ENCODE peak calls at places on chromosomes 6 and 20, in seven cellular contexts. E is stimulated activated CD4-positive, alpha-beta T cell treated with anti-CD3 and anti-CD28 coated beads, TNF-alpha, amount 100 ng/mL, for 1 hour; K is AG08395; O is iris pigment epithelial cell; N is Calu3; I is NCI-H1048; J is AML-193. Z is an unnamed sample.

GRCh38 chr20:771741-772464 is 3.6 kb upstream of the SLC52A3 start:
- DNase-seq in I (no peak), N (no peak), J (no peak), K (no peak), E (no peak), O (no peak), Z (no peak)

GRCh38 chr6:121263742-121264141 is 70.5 kb downstream of the TBC1D32 start:
- DNase-seq in E (no peak), O (no peak), N (no peak), J (no peak), K (no peak), I (no peak), Z (no peak)

GRCh38 chr6:79269877-79270276 is 35.4 kb upstream of the HMGN3 start:
- DNase-seq in I (no peak), J (no peak), N (no peak), K (peak; percentile 81), O (peak; percentile 86), E (no peak), Z (peak; percentile 4)

GRCh38 chr20:53500651-53501050 is 93.0 kb downstream of the ZNF217 start:
- DNase-seq in I (no peak), K (no peak), J (no peak), E (no peak), O (no peak), N (no peak), Z (no peak)

GRCh38 chr6:136745300-136745699 is 47.0 kb downstream of the MAP3K5 start:
- DNase-seq in N (no peak), O (no peak), J (no peak), E (no peak), K (no peak), I (no peak), Z (no peak)

GRCh38 chr20:7348253-7348652 is 580.8 kb downstream of the BMP2 start:
- DNase-seq in O (peak; percentile 7), E (no peak), N (no peak), K (no peak), J (no peak), I (no peak), Z (peak; percentile 84)

GRCh38 chr20:2508631-2509467 is at the start of gene ZNF343:
- DNase-seq in K (peak; percentile 93), O (peak; percentile 85), J (peak; percentile 72), N (peak; percentile 53), E (peak; percentile 28), I (peak; percentile 60), Z (peak; percentile 84)

GRCh38 chr20:63404129-63405085 is 43.3 kb upstream of the CHRNA4 start:
- DNase-seq in O (no peak), I (no peak), K (no peak), N (no peak), E (no peak), J (no peak), Z (no peak)

GRCh38 chr6:22036267-22036666 is 260.6 kb downstream of the PRL start:
- DNase-seq in E (no peak), O (peak; percentile 58), K (no peak), I (no peak), N (peak; percentile 92), J (no peak), Z (peak; percentile 78)

GRCh38 chr6:102402635-102403329 is 1009.3 kb downstream of the GRIK2 start:
- DNase-seq in O (no peak), I (no peak), E (no peak), J (no peak), K (no peak), N (no peak), Z (no peak)

GRCh38 chr6:116840091-116840490 is 11.2 kb upstream of the GPRC6A start:
- DNase-seq in K (no peak), I (no peak), E (no peak), N (no peak), O (peak; percentile 66), J (no peak), Z (peak; percentile 15)

GRCh38 chr6:15572296-15573016 is 90.4 kb downstream of the DTNBP1 start:
- DNase-seq in O (no peak), I (no peak), E (no peak), J (no peak), K (no peak), N (no peak), Z (peak; percentile 11)

GRCh38 chr20:14498809-14499208 is 161.4 kb upstream of the FLRT3 start:
- DNase-seq in O (no peak), N (no peak), J (no peak), I (no peak), E (no peak), K (no peak), Z (no peak)

GRCh38 chr6:7047966-7048365 is 59.8 kb upstream of the RREB1 start:
- DNase-seq in K (no peak), N (no peak), J (peak; percentile 63), E (no peak), O (peak; percentile 38), I (no peak), Z (peak; percentile 24)

GRCh38 chr6:119207973-119208725 is 129.7 kb upstream of the FAM184A start:
- DNase-seq in I (no peak), E (no peak), K (peak; percentile 48), O (peak; percentile 53), J (no peak), N (peak; percentile 3), Z (no peak)

GRCh38 chr6:69796081-69796626 is 656 bp downstream of the LMBRD1 start:
- DNase-seq in N (peak; percentile 64), J (peak; percentile 30), K (peak; percentile 2), O (peak; percentile 49), I (peak; percentile 18), E (no peak), Z (peak; percentile 90)

GRCh38 chr20:46939031-46939430 is 44.4 kb downstream of the EYA2 start:
- DNase-seq in E (no peak), O (peak; percentile 28), I (no peak), N (peak; percentile 21), K (no peak), J (no peak), Z (peak; percentile 22)

GRCh38 chr20:58553841-58554240 is 38.6 kb upstream of the APCDD1L start:
- DNase-seq in O (peak; percentile 73), E (no peak), J (no peak), I (no peak), N (no peak), K (peak; percentile 28), Z (no peak)

GRCh38 chr6:46746691-46747090 is at the start of gene ANKRD66:
- DNase-seq in K (no peak), O (no peak), I (no peak), J (no peak), N (no peak), E (no peak), Z (no peak)

GRCh38 chr20:44388466-44389023 is 33.0 kb downstream of the HNF4A start:
- DNase-seq in I (no peak), O (peak; percentile 86), N (peak; percentile 87), J (peak; percentile 18), K (peak; percentile 79), E (no peak), Z (peak; percentile 81)

GRCh38 chr6:37056112-37056403 is 50.6 kb downstream of the FGD2 start:
- DNase-seq in O (no peak), N (no peak), J (no peak), E (no peak), I (no peak), K (no peak), Z (peak; percentile 73)

GRCh38 chr6:2225422-2226392 is 19.7 kb downstream of the GMDS start:
- DNase-seq in E (no peak), I (no peak), J (no peak), O (no peak), K (no peak), N (peak; percentile 24), Z (peak; percentile 40)

GRCh38 chr6:64712606-64713005 is 994.4 kb downstream of the EYS start:
- DNase-seq in I (no peak), N (no peak), O (peak; percentile 38), J (no peak), E (no peak), K (no peak), Z (no peak)

GRCh38 chr6:25472314-25472713 is 179.7 kb upstream of the SCGN start:
- DNase-seq in N (no peak), J (no peak), E (no peak), O (no peak), I (no peak), K (no peak), Z (peak; percentile 9)

GRCh38 chr6:33850869-33851541 is 47.2 kb upstream of the MLN start:
- DNase-seq in O (no peak), N (no peak), E (no peak), J (no peak), K (no peak), I (no peak), Z (no peak)

GRCh38 chr6:109332748-109333147 is 49.5 kb downstream of the CD164 start:
- DNase-seq in I (no peak), E (no peak), J (no peak), N (no peak), O (no peak), K (no peak), Z (no peak)